ENCODE peak calls at places on chromosomes 3 and 15, in seven cellular contexts. B is stomach, T is HepG2, X is sigmoid colon, R is ovary, Z is transverse colon, F is SK-N-SH. D is an unnamed sample.

GRCh38 chr3:81339040-81339845 is 422.2 kb downstream of the GBE1 start:
- DNase-seq in B (no peak), T (peak; percentile 12), X (no peak), R (no peak), Z (no peak), F (peak; percentile 42), D (no peak)

GRCh38 chr3:32502089-32502943 is at the start of gene CMTM6:
- DNase-seq in B (peak; percentile 84), T (peak; percentile 61), X (peak; percentile 91), R (peak; percentile 84), Z (peak; percentile 87), F (peak; percentile 95), D (peak; percentile 67)

GRCh38 chr3:96266395-96267187 is 547.8 kb upstream of the EPHA6 start:
- DNase-seq in B (no peak), T (peak; percentile 23), X (no peak), R (no peak), Z (no peak), F (no peak), D (no peak)

GRCh38 chr3:73270839-73271483 is 209.5 kb downstream of the EBLN2 start:
- DNase-seq in B (no peak), T (no peak), X (no peak), R (no peak), Z (no peak), F (peak; percentile 69), D (no peak)

GRCh38 chr3:169813757-169814517 is 1.2 kb upstream of the LRRC34 start:
- DNase-seq in B (peak; percentile 46), T (peak; percentile 33), X (no peak), R (peak; percentile 31), Z (peak; percentile 75), F (no peak), D (peak; percentile 8)

GRCh38 chr3:126934991-126935390 is 47.9 kb upstream of the PLXNA1 start:
- DNase-seq in B (no peak), T (no peak), X (peak; percentile 34), R (no peak), Z (no peak), F (no peak), D (no peak)

GRCh38 chr3:65945480-65945879 is 93.2 kb downstream of the MAGI1 start:
- DNase-seq in B (no peak), T (no peak), X (no peak), R (no peak), Z (no peak), F (no peak), D (no peak)

GRCh38 chr15:56077071-56077470 is 83.7 kb upstream of the NEDD4 start:
- DNase-seq in B (no peak), T (no peak), X (no peak), R (no peak), Z (no peak), F (no peak), D (no peak)

GRCh38 chr3:5021571-5022092 is 42.4 kb downstream of the BHLHE40 start:
- DNase-seq in B (no peak), T (peak; percentile 25), X (no peak), R (no peak), Z (no peak), F (no peak), D (no peak)

GRCh38 chr3:57043518-57043917 is 16.9 kb upstream of the SPATA12 start:
- DNase-seq in B (no peak), T (no peak), X (no peak), R (no peak), Z (no peak), F (no peak), D (no peak)

GRCh38 chr15:95300958-95301357 is 1029.5 kb upstream of the NR2F2 start:
- DNase-seq in B (no peak), T (no peak), X (no peak), R (no peak), Z (no peak), F (no peak), D (no peak)

GRCh38 chr15:79091204-79091867 is 756 bp upstream of the RASGRF1 start:
- DNase-seq in B (no peak), T (no peak), X (no peak), R (no peak), Z (no peak), F (peak; percentile 81), D (no peak)

GRCh38 chr15:88871313-88871712 is 24.0 kb downstream of the HAPLN3 start:
- DNase-seq in B (no peak), T (no peak), X (no peak), R (no peak), Z (no peak), F (no peak), D (no peak)

GRCh38 chr15:80967451-80967850 is 22.2 kb downstream of the MESD start:
- DNase-seq in B (no peak), T (peak; percentile 28), X (no peak), R (no peak), Z (no peak), F (no peak), D (no peak)

GRCh38 chr15:74843891-74844299 is 939 bp upstream of the ULK3 start:
- DNase-seq in B (no peak), T (no peak), X (no peak), R (peak; percentile 40), Z (no peak), F (peak; percentile 42), D (no peak)
- H3K4me3 ChIP-seq in B (peak overlapping the region; percentile 78), T (no peak overlapping the region), X (no peak overlapping the region), R (no peak overlapping the region), Z (no peak overlapping the region), F (no peak overlapping the region), D (no peak overlapping the region)

DNA sequence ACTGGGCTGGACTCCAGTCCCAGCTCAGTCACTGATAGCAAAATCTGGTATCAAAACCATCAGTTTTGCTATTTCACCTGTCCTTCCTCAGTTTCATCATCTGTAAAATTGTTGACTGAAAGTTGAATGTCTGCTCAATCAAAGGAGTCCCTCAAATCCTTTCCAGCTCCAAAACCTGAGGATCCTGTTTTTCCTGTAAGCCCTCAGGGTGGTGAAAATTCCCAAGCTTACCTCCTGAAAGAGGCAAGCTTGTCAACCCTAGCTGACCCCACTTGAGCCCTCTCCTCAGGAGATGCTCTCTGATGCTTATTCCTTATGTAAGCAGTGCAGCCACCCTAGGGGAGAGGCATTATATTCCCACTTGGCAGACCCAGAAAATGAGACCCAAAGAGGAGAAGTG is 82.6 kb downstream of the HMG20A start:
- DNase-seq in B (no peak), T (no peak), X (no peak), R (no peak), Z (no peak), F (no peak), D (no peak)
- TF ChIP-seq EP300 in B (no peak), T (no peak), X (no peak), R (no peak), Z (no peak), F (no peak), D (no peak)

GRCh38 chr15:40252438-40253178 is 13.7 kb downstream of the PAK6 start:
- DNase-seq in B (peak; percentile 70), T (no peak), X (no peak), R (peak; percentile 42), Z (peak; percentile 61), F (peak; percentile 87), D (no peak)

GRCh38 chr15:40252141-40252437 is 13.2 kb downstream of the PAK6 start:
- DNase-seq in B (no peak), T (no peak), X (no peak), R (no peak), Z (no peak), F (no peak), D (no peak)

GRCh38 chr15:40251455-40252140 is 12.7 kb downstream of the PAK6 start:
- DNase-seq in B (no peak), T (no peak), X (no peak), R (no peak), Z (no peak), F (no peak), D (no peak)

GRCh38 chr15:40254452-40254851 is 15.6 kb downstream of the PAK6 start:
- DNase-seq in B (no peak), T (no peak), X (no peak), R (no peak), Z (no peak), F (no peak), D (no peak)

GRCh38 chr15:40253179-40253790 is 14.4 kb downstream of the PAK6 start:
- DNase-seq in B (no peak), T (no peak), X (no peak), R (no peak), Z (no peak), F (no peak), D (no peak)
- H3K4me3 ChIP-seq in B (peak overlapping the region; percentile 74), T (peak overlapping the region; percentile 64), X (peak overlapping the region; percentile 27), R (peak overlapping the region; percentile 41), Z (peak overlapping the region; percentile 47), F (peak overlapping the region; percentile 35), D (peak overlapping the region; percentile 50)

GRCh38 chr15:58103482-58103881 is 34.7 kb upstream of the AQP9 start:
- DNase-seq in B (no peak), T (no peak), X (no peak), R (no peak), Z (no peak), F (no peak), D (no peak)
- TF ChIP-seq EP300 in B (no peak), T (no peak), X (no peak), R (no peak), Z (no peak), F (no peak), D (no peak)

GRCh38 chr3:25420885-25421284 is 7.2 kb upstream of the RARB start:
- DNase-seq in B (no peak), T (no peak), X (no peak), R (no peak), Z (no peak), F (no peak), D (no peak)

GRCh38 chr3:25421747-25422146 is 6.3 kb upstream of the RARB start:
- DNase-seq in B (no peak), T (peak; percentile 38), X (no peak), R (no peak), Z (no peak), F (no peak), D (no peak)

GRCh38 chr3:25424238-25425013 is 3.6 kb upstream of the RARB start:
- DNase-seq in B (no peak), T (no peak), X (no peak), R (peak; percentile 36), Z (no peak), F (peak; percentile 17), D (no peak)

GRCh38 chr3:25426408-25426807 is 1.7 kb upstream of the RARB start:
- DNase-seq in B (no peak), T (no peak), X (no peak), R (no peak), Z (no peak), F (no peak), D (no peak)

GRCh38 chr3:25423780-25424179 is 4.3 kb upstream of the RARB start:
- DNase-seq in B (no peak), T (no peak), X (no peak), R (no peak), Z (no peak), F (no peak), D (no peak)
- H3K4me3 ChIP-seq in B (no peak overlapping the region), T (no peak overlapping the region), X (no peak overlapping the region), R (no peak overlapping the region), Z (no peak overlapping the region), F (no peak overlapping the region), D (no peak overlapping the region)

GRCh38 chr15:65818927-65819562 is 27.0 kb upstream of the DENND4A start:
- DNase-seq in B (no peak), T (no peak), X (no peak), R (no peak), Z (no peak), F (no peak), D (no peak)
- TF ChIP-seq EP300 in B (no peak), T (no peak), X (no peak), R (no peak), Z (no peak), F (no peak), D (no peak)

D was measured in tibial nerve.